ENCODE peak calls at places on chromosomes 3 and 15, in seven cellular contexts. R, C, X, Z, K, P and W are unnamed samples.

GRCh38 chr3:161305095-161305991 is 66.0 kb downstream of the SPTSSB start:
- DNase-seq in R (no peak), C (no peak), X (peak), Z (no peak), K (no peak), P (no peak), W (peak)

GRCh38 chr3:80734483-80734882 is 966.7 kb upstream of the ROBO1 start:
- DNase-seq in R (no peak), C (no peak), X (no peak), Z (no peak), K (no peak), P (no peak), W (no peak)

GRCh38 chr3:52046186-52046913 is 10.0 kb downstream of the DUSP7 start:
- DNase-seq in R (peak), C (no peak), X (no peak), Z (peak), K (no peak), P (no peak), W (peak)

GRCh38 chr3:112858410-112859069 is 11.9 kb upstream of the CD200R1L start:
- DNase-seq in R (no peak), C (no peak), X (no peak), Z (no peak), K (no peak), P (peak), W (peak)

GRCh38 chr3:20141841-20142240 is 44.2 kb downstream of the SGO1 start:
- DNase-seq in R (peak), C (no peak), X (peak), Z (peak), K (peak), P (peak), W (no peak)

GRCh38 chr15:67914537-67915373 is 74.9 kb upstream of the RNU6-1 start:
- DNase-seq in R (peak), C (no peak), X (peak), Z (no peak), K (peak), P (no peak), W (no peak)

GRCh38 chr15:51623386-51623938 is 891 bp upstream of the DMXL2 start:
- DNase-seq in R (no peak), C (no peak), X (no peak), Z (no peak), K (no peak), P (no peak), W (peak)

GRCh38 chr3:123732447-123732846 is 147.6 kb upstream of the HACD2 start:
- DNase-seq in R (no peak), C (no peak), X (no peak), Z (peak), K (no peak), P (no peak), W (no peak)

GRCh38 chr3:59300727-59301134 is 250.9 kb upstream of the CFAP20DC start:
- DNase-seq in R (no peak), C (no peak), X (no peak), Z (no peak), K (no peak), P (no peak), W (no peak)

GRCh38 chr15:31435256-31435781 is 108.7 kb downstream of the KLF13 start:
- DNase-seq in R (peak), C (peak), X (peak), Z (peak), K (peak), P (peak), W (peak)

GRCh38 chr15:92091155-92091734 is 237.7 kb downstream of the SLCO3A1 start:
- DNase-seq in R (peak), C (no peak), X (peak), Z (no peak), K (peak), P (peak), W (no peak)

GRCh38 chr3:192899540-192899982 is 18.1 kb downstream of the MB21D2 start:
- DNase-seq in R (no peak), C (no peak), X (no peak), Z (no peak), K (no peak), P (no peak), W (peak)